ENCODE peak calls at places on chromosomes 1 and 21, in five cellular contexts. B is brain microvascular endothelial cell, A is NCI-H82, W is activated T-helper 1 cell treated with Interleukin-2 at 50 U/mL for 16 hours, L is T-cell. M is an unnamed sample.

GRCh38 chr1:112054504-112054903 is 65.0 kb upstream of the KCND3 start:
- DNase-seq in B (no peak), A (no peak), W (no peak), L (no peak), M (no peak)

GRCh38 chr1:94865369-94865768 is 45.2 kb downstream of the SLC44A3 start:
- DNase-seq in B (no peak), A (no peak), W (no peak), L (no peak), M (peak; percentile 6)

GRCh38 chr1:115356356-115356755 is 18.3 kb upstream of the NGF start:
- DNase-seq in B (no peak), A (no peak), W (no peak), L (no peak), M (no peak)

GRCh38 chr1:56814205-56814604 is 5.0 kb downstream of the FYB2 start:
- DNase-seq in B (no peak), A (no peak), W (no peak), L (no peak), M (no peak)

GRCh38 chr1:20278692-20279130 is 12.0 kb upstream of the VWA5B1 start:
- DNase-seq in B (no peak), A (no peak), W (no peak), L (no peak), M (peak; percentile 63)

GRCh38 chr1:8562881-8563865 is 245.3 kb downstream of the SLC45A1 start:
- DNase-seq in B (no peak), A (peak; percentile 89), W (no peak), L (no peak), M (peak; percentile 5)

GRCh38 chr1:32393832-32394140 is 455 bp downstream of the BSDC1 start:
- DNase-seq in B (no peak), A (peak; percentile 61), W (no peak), L (no peak), M (peak; percentile 47)

GRCh38 chr1:22207605-22208264 is 64.8 kb upstream of the WNT4 start:
- DNase-seq in B (no peak), A (peak; percentile 93), W (no peak), L (no peak), M (peak; percentile 27)

GRCh38 chr1:62144238-62144831 is 50.3 kb upstream of the L1TD1 start:
- DNase-seq in B (peak; percentile 71), A (peak; percentile 74), W (no peak), L (peak; percentile 31), M (peak; percentile 37)

GRCh38 chr1:94637096-94637495 is 95.5 kb upstream of the F3 start:
- DNase-seq in B (no peak), A (no peak), W (no peak), L (no peak), M (no peak)

GRCh38 chr21:41234574-41234973 is 66.6 kb downstream of the BACE2 start:
- DNase-seq in B (no peak), A (no peak), W (no peak), L (no peak), M (peak; percentile 52)

GRCh38 chr1:183689770-183690204 is 36.7 kb upstream of the APOBEC4 start:
- DNase-seq in B (no peak), A (no peak), W (no peak), L (no peak), M (peak; percentile 66)

GRCh38 chr1:187680823-187681222 is 852.1 kb downstream of the PLA2G4A start:
- DNase-seq in B (peak; percentile 83), A (no peak), W (no peak), L (no peak), M (peak; percentile 79)

GRCh38 chr1:54287176-54287650 is 87.2 kb downstream of the MRPL37 start:
- DNase-seq in B (peak; percentile 70), A (peak; percentile 78), W (peak; percentile 25), L (peak; percentile 69), M (peak; percentile 96)

GRCh38 chr1:151680812-151681211 is 35.8 kb downstream of the CELF3 start:
- DNase-seq in B (peak; percentile 78), A (peak; percentile 38), W (no peak), L (no peak), M (no peak)

GRCh38 chr1:15911927-15912326 is 64.0 kb downstream of the ZBTB17 start:
- DNase-seq in B (no peak), A (no peak), W (no peak), L (no peak), M (no peak)

GRCh38 chr21:14088391-14088790 is 122.4 kb downstream of the LIPI start:
- DNase-seq in B (no peak), A (no peak), W (no peak), L (no peak), M (no peak)

GRCh38 chr1:51690285-51690961 is 73.5 kb downstream of the OSBPL9 start:
- DNase-seq in B (peak; percentile 67), A (no peak), W (no peak), L (no peak), M (peak; percentile 74)

GRCh38 chr1:26848947-26849774 is 13.8 kb upstream of the SFN start:
- DNase-seq in B (peak; percentile 63), A (no peak), W (no peak), L (no peak), M (no peak)